ENCODE peak calls at places on chromosomes 6 and 20, in four cellular contexts. O, G, B and N are unnamed samples.

GRCh38 chr6:99997141-99997540 is 3.1 kb upstream of the MCHR2 start:
- DNase-seq in O (no peak), G (no peak), B (no peak), N (no peak)

GRCh38 chr6:18632670-18633410 is 245.7 kb downstream of the RNF144B start:
- DNase-seq in G (peak), O (peak), B (no peak), N (no peak)

GRCh38 chr6:113776998-113777397 is 80.1 kb upstream of the MARCKS start:
- DNase-seq in B (no peak), O (peak), G (peak), N (no peak)

GRCh38 chr20:8490076-8490830 is 358.2 kb downstream of the PLCB1 start:
- DNase-seq in G (no peak), O (no peak), B (no peak), N (no peak)

GRCh38 chr6:33313709-33314514 is at the start of gene TAPBP:
- DNase-seq in G (peak), O (peak), B (peak), N (peak)

GRCh38 chr6:35341557-35341956 is 801 bp upstream of the PPARD start:
- DNase-seq in B (no peak), O (no peak), G (no peak), N (no peak)

GRCh38 chr6:23213651-23214050 is 644.3 kb downstream of the HDGFL1 start:
- DNase-seq in G (no peak), O (no peak), B (no peak), N (no peak)

GRCh38 chr6:44738652-44739141 is 351.2 kb downstream of the CDC5L start:
- DNase-seq in B (no peak), O (peak), G (peak), N (no peak)

GRCh38 chr6:42390228-42390934 is 61.3 kb downstream of the TRERF1 start:
- DNase-seq in O (no peak), G (no peak), B (no peak), N (no peak)

GRCh38 chr6:50007821-50008220 is 14.0 kb downstream of the DEFB110 start:
- DNase-seq in G (no peak), O (no peak), B (no peak), N (no peak)

GRCh38 chr20:3677733-3678132 is 4.1 kb downstream of the ADAM33 start:
- DNase-seq in G (peak), O (peak), B (peak), N (no peak)

GRCh38 chr6:44275749-44276648 is 5.7 kb downstream of the TMEM151B start:
- DNase-seq in B (no peak), O (no peak), G (no peak), N (no peak)

GRCh38 chr20:47576516-47577033 is 74.9 kb downstream of the NCOA3 start:
- DNase-seq in B (peak), G (peak), O (peak), N (peak)

GRCh38 chr6:81130969-81131368 is 621.5 kb downstream of the TENT5A start:
- DNase-seq in G (no peak), O (no peak), B (no peak), N (no peak)

GRCh38 chr20:1448081-1448627 is 18.5 kb downstream of the NSFL1C start:
- DNase-seq in O (no peak), B (no peak), G (no peak), N (no peak)

GRCh38 chr20:32315399-32315798 is 37.9 kb downstream of the KIF3B start:
- DNase-seq in B (no peak), G (no peak), O (no peak), N (no peak)

GRCh38 chr6:40922281-40922680 is 116.7 kb downstream of the UNC5CL start:
- DNase-seq in B (no peak), G (no peak), O (no peak), N (no peak)

GRCh38 chr6:30776361-30777223 is 32.2 kb upstream of the IER3 start:
- DNase-seq in G (no peak), B (no peak), O (no peak), N (no peak)

GRCh38 chr20:48301189-48301588 is 515.9 kb upstream of the SULF2 start:
- DNase-seq in O (no peak), G (no peak), B (no peak), N (no peak)

GRCh38 chr6:19024737-19025136 is 637.6 kb downstream of the RNF144B start:
- DNase-seq in B (no peak), G (peak), O (peak), N (peak)

GRCh38 chr6:65229768-65230167 is 477.3 kb downstream of the EYS start:
- DNase-seq in B (no peak), O (peak), G (peak), N (no peak)

GRCh38 chr6:88177961-88178464 is 11.9 kb upstream of the CNR1 start:
- DNase-seq in O (peak), G (peak), B (no peak), N (no peak)

GRCh38 chr6:116764961-116765841 is at the start of gene FAM162B:
- DNase-seq in O (peak), G (peak), B (peak), N (peak)

GRCh38 chr20:6580486-6580885 is 187.0 kb upstream of the BMP2 start:
- DNase-seq in O (no peak), G (no peak), B (peak), N (no peak)

GRCh38 chr6:74677463-74677862 is 528.4 kb downstream of the COL12A1 start:
- DNase-seq in O (no peak), G (no peak), B (no peak), N (no peak)

GRCh38 chr6:42338573-42339218 is 113.0 kb downstream of the TRERF1 start:
- DNase-seq in B (no peak), G (peak), O (peak), N (no peak)

GRCh38 chr20:35497780-35498189 is 31.7 kb downstream of the C20orf173 start:
- DNase-seq in O (peak), B (peak), G (peak), N (no peak)

GRCh38 chr6:28213213-28213523 is 11.9 kb upstream of the ZSCAN9 start:
- DNase-seq in G (no peak), O (no peak), B (no peak), N (no peak)

GRCh38 chr6:142713959-142714358 is 231.0 kb downstream of the HIVEP2 start:
- DNase-seq in G (no peak), B (no peak), O (no peak), N (no peak)

GRCh38 chr20:24768977-24769675 is 179.9 kb upstream of the CST7 start:
- DNase-seq in G (no peak), O (no peak), B (no peak), N (no peak)

GRCh38 chr20:10250902-10251301 is 32.3 kb downstream of the SNAP25 start:
- DNase-seq in G (no peak), O (no peak), B (no peak), N (no peak)

GRCh38 chr6:106799008-106799952 is 169.9 kb downstream of the QRSL1 start:
- DNase-seq in G (peak), B (no peak), O (peak), N (no peak)

GRCh38 chr6:32369678-32370077 is 2.0 kb downstream of the TSBP1 start:
- DNase-seq in O (peak), B (no peak), G (peak), N (no peak)

GRCh38 chr6:73803562-73804221 is 107.7 kb downstream of the CD109 start:
- DNase-seq in G (peak), B (no peak), O (peak), N (peak)

GRCh38 chr6:32426338-32426737 is 13.3 kb upstream of the HLA-DRA start:
- DNase-seq in G (no peak), B (no peak), O (no peak), N (no peak)

GRCh38 chr6:15893556-15894253 is 230.9 kb upstream of the DTNBP1 start:
- DNase-seq in B (no peak), G (peak), O (peak), N (no peak)
- TF ChIP-seq CTCF in B (peak), G (peak), O (peak), N (peak)

GRCh38 chr20:56941101-56941686 is 312.1 kb downstream of the TFAP2C start:
- DNase-seq in O (no peak), B (no peak), G (no peak), N (no peak)

GRCh38 chr20:56944546-56944945 is 315.4 kb downstream of the TFAP2C start:
- DNase-seq in B (no peak), G (no peak), O (no peak), N (no peak)

GRCh38 chr20:56945901-56946300 is 316.8 kb downstream of the TFAP2C start:
- DNase-seq in B (no peak), O (no peak), G (no peak), N (no peak)

GRCh38 chr20:56943946-56944345 is 314.8 kb downstream of the TFAP2C start:
- DNase-seq in O (no peak), G (no peak), B (no peak), N (no peak)

GRCh38 chr20:56945057-56945456 is 316.0 kb downstream of the TFAP2C start:
- DNase-seq in G (peak), O (no peak), B (no peak), N (no peak)
- TF ChIP-seq CTCF in G (no peak), O (no peak), B (no peak), N (no peak)

GRCh38 chr6:56549014-56549413 is 93.7 kb downstream of the DST start:
- DNase-seq in O (peak), G (peak), B (no peak), N (no peak)
- TF ChIP-seq CTCF in O (peak), G (peak), B (peak), N (no peak)

GRCh38 chr20:46406200-46406985 is at the start of gene ELMO2:
- DNase-seq in O (peak), B (peak), G (peak), N (peak)
- TF ChIP-seq CTCF in O (no peak), B (peak), G (peak), N (peak)

GRCh38 chr6:130872250-130873095 is 45.3 kb downstream of the SMLR1 start:
- DNase-seq in B (peak), G (peak), O (peak), N (peak)
- TF ChIP-seq CTCF in B (peak), G (peak), O (peak), N (peak)

GRCh38 chr20:53982624-53983023 is 87.8 kb downstream of the BCAS1 start:
- DNase-seq in G (no peak), B (no peak), O (no peak), N (no peak)

GRCh38 chr20:53983401-53983800 is 87.0 kb downstream of the BCAS1 start:
- DNase-seq in G (no peak), O (no peak), B (no peak), N (no peak)

GRCh38 chr20:53986037-53986436 is 84.4 kb downstream of the BCAS1 start:
- DNase-seq in B (no peak), G (no peak), O (no peak), N (no peak)

GRCh38 chr20:53984354-53984753 is 86.0 kb downstream of the BCAS1 start:
- DNase-seq in B (no peak), O (no peak), G (no peak), N (no peak)

DNA sequence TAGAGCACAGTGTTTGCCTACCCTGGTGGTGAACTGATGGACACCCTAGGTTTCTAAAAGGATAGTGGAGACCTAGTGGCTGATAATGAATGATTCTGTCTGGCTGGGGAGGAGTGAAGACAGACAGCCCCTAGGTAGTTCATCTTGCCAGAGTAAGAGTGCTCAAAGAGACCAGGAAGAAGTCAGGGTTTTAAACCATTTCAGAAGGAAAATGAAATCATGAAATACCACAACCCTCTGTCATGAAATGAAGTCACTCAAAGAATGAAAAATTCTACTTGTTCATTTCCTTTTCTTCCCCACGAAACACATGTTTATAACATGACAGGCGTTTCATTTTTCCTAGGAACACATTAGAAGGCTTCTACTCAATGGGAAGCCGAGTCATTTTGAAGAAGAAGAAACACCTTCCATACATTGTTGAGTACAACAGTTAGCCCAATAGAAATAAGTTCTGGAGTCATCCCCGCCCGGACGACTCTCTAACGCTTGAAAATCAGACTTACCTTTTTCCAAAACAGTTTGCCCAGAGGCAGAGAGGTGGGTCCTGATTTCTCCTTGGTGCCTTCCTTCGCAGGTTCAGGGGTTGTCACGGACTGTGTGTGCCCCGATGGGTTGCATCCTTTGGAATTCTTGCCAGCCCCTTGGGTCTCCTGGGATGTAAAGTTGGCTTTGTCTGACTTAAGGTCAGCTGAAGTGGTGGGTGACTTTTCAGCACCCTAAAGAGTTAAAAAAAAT is 85.4 kb downstream of the BCAS1 start:
- DNase-seq in B (no peak), O (no peak), G (no peak), N (no peak)
- TF ChIP-seq CTCF in B (no peak), O (no peak), G (no peak), N (no peak)

DNA sequence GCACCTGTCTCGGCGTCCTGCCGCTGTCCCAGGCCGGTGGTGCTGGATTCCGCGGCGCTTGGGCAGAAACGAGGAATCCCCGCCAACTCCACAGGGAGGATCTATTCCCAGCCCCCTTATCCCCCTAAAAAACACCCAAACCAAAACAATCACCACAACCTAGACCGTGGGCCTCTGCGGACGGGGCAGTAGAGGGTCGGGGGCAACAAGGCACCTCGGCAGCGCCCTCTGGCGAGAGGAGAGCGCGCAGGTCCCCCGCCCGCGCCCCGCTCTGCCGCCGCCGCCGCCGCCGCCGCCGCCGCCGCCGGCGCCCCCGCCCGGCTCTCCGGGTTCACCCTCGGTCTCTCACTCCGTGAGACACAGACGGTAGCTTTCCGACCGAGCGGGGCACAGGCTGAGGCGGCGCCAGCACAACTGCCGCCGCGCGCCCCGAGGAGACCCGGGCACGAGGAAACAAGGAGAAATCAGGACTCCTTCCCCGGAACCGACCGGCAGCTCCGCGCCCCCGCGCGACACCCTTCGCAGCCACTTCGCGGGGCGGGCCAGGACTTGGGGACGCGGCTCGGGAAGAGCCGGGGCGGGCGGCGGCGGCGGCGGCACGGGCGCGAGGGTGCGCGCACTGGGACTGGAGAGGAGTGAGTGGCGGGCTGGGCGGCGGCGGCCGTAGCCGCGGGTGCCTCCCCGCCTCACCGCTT is at the start of gene SLC35F1:
- DNase-seq in G (peak), O (peak), B (peak), N (peak)
- TF ChIP-seq CTCF in G (peak), O (peak), B (peak), N (peak)

GRCh38 chr20:21521596-21522478 is 8.0 kb upstream of the NKX2-2 start:
- DNase-seq in G (no peak), B (no peak), O (no peak), N (no peak)

GRCh38 chr20:21523398-21523868 is 9.6 kb upstream of the NKX2-2 start:
- DNase-seq in G (no peak), B (no peak), O (no peak), N (no peak)

GRCh38 chr20:21522479-21523397 is 8.9 kb upstream of the NKX2-2 start:
- DNase-seq in G (no peak), B (no peak), O (no peak), N (no peak)

GRCh38 chr20:21519136-21519584 is 5.3 kb upstream of the NKX2-2 start:
- DNase-seq in G (no peak), B (no peak), O (no peak), N (no peak)

GRCh38 chr20:21520702-21521595 is 7.1 kb upstream of the NKX2-2 start:
- DNase-seq in G (peak), B (no peak), O (no peak), N (no peak)
- TF ChIP-seq CTCF in G (no peak), B (no peak), O (no peak), N (no peak)